ENCODE peak calls at places on chromosomes 2 and 18, in eight cellular contexts. N, S, E, A, T, B, Z and J are unnamed samples.

GRCh38 chr2:175742367-175742766 is 259.7 kb downstream of the LNPK start:
- DNase-seq in S (peak), T (no peak), A (no peak), N (peak), E (peak), Z (no peak), B (no peak), J (no peak)

GRCh38 chr2:149733936-149734685 is 146.5 kb upstream of the MMADHC start:
- DNase-seq in S (peak), N (peak), E (peak), B (no peak), Z (no peak), A (no peak), T (no peak), J (no peak)

GRCh38 chr18:23689616-23690504 is 607 bp downstream of the LAMA3 start:
- DNase-seq in Z (no peak), T (peak), E (no peak), A (no peak), N (peak), S (no peak), B (no peak), J (no peak)

GRCh38 chr18:59514193-59514592 is 155.1 kb upstream of the LMAN1 start:
- DNase-seq in A (no peak), Z (no peak), T (peak), N (no peak), B (peak), E (peak), S (peak), J (no peak)

GRCh38 chr18:22800551-22800951 is 132.6 kb upstream of the RBBP8 start:
- DNase-seq in N (no peak), S (no peak), B (no peak), A (no peak), Z (no peak), E (no peak), T (no peak), J (no peak)

GRCh38 chr2:115946891-115947290 is 1504.5 kb downstream of the DPP10 start:
- DNase-seq in Z (no peak), A (no peak), E (no peak), T (no peak), N (no peak), S (no peak), B (no peak), J (no peak)

GRCh38 chr2:153179808-153180207 is 298.8 kb downstream of the RPRM start:
- DNase-seq in A (no peak), Z (no peak), B (no peak), T (no peak), E (no peak), N (no peak), S (no peak), J (no peak)

GRCh38 chr2:234880551-234881211 is 71.1 kb upstream of the SH3BP4 start:
- DNase-seq in B (peak), N (peak), S (peak), Z (no peak), E (peak), A (no peak), T (no peak), J (no peak)

GRCh38 chr2:69791045-69791444 is 38.4 kb upstream of the GMCL1 start:
- DNase-seq in A (no peak), S (no peak), T (no peak), E (no peak), B (no peak), N (no peak), Z (no peak), J (no peak)

GRCh38 chr2:179701524-179702110 is 159.8 kb downstream of the ZNF385B start:
- DNase-seq in S (no peak), E (no peak), B (no peak), Z (no peak), N (no peak), T (no peak), A (no peak), J (no peak)

GRCh38 chr18:51614033-51614432 is 416.6 kb upstream of the MEX3C start:
- DNase-seq in Z (no peak), A (no peak), B (peak), T (peak), N (no peak), S (peak), E (peak), J (no peak)

GRCh38 chr18:47912343-47912742 is 18.1 kb downstream of the SMAD2 start:
- DNase-seq in E (no peak), S (no peak), A (no peak), N (no peak), Z (no peak), B (no peak), T (no peak), J (no peak)